ENCODE peak calls at places on chromosomes 5 and 9, in five cellular contexts. J, D, P, Q and H are unnamed samples.

GRCh38 chr5:150511641-150512367 is 3.9 kb downstream of the NDST1 start:
- DNase-seq in J (no peak), Q (peak), P (no peak), D (no peak), H (peak)

GRCh38 chr9:138037140-138037539 is 159.6 kb downstream of the CACNA1B start:
- DNase-seq in Q (no peak), D (no peak), P (no peak), J (peak), H (no peak)

GRCh38 chr9:131279196-131279926 is 3.1 kb upstream of the FAM78A start:
- DNase-seq in J (no peak), Q (no peak), P (no peak), D (no peak), H (no peak)

GRCh38 chr5:150434502-150434901 is 15.0 kb downstream of the RPS14 start:
- DNase-seq in J (no peak), P (no peak), D (no peak), Q (no peak), H (peak)

GRCh38 chr5:180201051-180201987 is 7.7 kb downstream of the RASGEF1C start:
- DNase-seq in P (peak), J (no peak), D (no peak), Q (peak), H (no peak)

GRCh38 chr5:121675932-121676331 is 175.8 kb upstream of the FTMT start:
- DNase-seq in Q (no peak), P (no peak), J (no peak), D (no peak), H (no peak)

GRCh38 chr9:17063535-17064135 is 71.2 kb upstream of the CNTLN start:
- DNase-seq in J (no peak), P (peak), Q (peak), D (peak), H (no peak)

GRCh38 chr9:38334234-38334633 is 58.3 kb upstream of the ALDH1B1 start:
- DNase-seq in D (no peak), Q (peak), P (no peak), J (no peak), H (no peak)

GRCh38 chr5:132622608-132623007 is 35.4 kb upstream of the IL13 start:
- DNase-seq in D (no peak), J (no peak), Q (no peak), P (no peak), H (no peak)

GRCh38 chr5:96324708-96325107 is 108.3 kb downstream of the PCSK1 start:
- DNase-seq in D (no peak), P (no peak), Q (peak), J (no peak), H (peak)

GRCh38 chr9:16809912-16810610 is 60.4 kb downstream of the BNC2 start:
- DNase-seq in P (no peak), D (no peak), Q (no peak), J (no peak), H (no peak)

GRCh38 chr5:150301170-150301505 is 1.6 kb downstream of the ARSI start:
- DNase-seq in P (no peak), Q (no peak), D (no peak), J (no peak), H (no peak)

GRCh38 chr5:99815-100214 is 7.8 kb downstream of the PLEKHG4B start:
- DNase-seq in J (no peak), P (no peak), D (no peak), Q (no peak), H (no peak)

GRCh38 chr9:74935008-74935407 is 17.7 kb downstream of the C9orf40 start:
- DNase-seq in P (no peak), J (no peak), Q (no peak), D (no peak), H (no peak)

GRCh38 chr5:28374492-28374934 is 1336.1 kb upstream of the CDH9 start:
- DNase-seq in D (no peak), Q (peak), P (no peak), J (no peak), H (peak)

GRCh38 chr9:136268318-136268717 is 22.7 kb upstream of the QSOX2 start:
- DNase-seq in Q (peak), J (no peak), P (peak), D (no peak), H (no peak)

DNA sequence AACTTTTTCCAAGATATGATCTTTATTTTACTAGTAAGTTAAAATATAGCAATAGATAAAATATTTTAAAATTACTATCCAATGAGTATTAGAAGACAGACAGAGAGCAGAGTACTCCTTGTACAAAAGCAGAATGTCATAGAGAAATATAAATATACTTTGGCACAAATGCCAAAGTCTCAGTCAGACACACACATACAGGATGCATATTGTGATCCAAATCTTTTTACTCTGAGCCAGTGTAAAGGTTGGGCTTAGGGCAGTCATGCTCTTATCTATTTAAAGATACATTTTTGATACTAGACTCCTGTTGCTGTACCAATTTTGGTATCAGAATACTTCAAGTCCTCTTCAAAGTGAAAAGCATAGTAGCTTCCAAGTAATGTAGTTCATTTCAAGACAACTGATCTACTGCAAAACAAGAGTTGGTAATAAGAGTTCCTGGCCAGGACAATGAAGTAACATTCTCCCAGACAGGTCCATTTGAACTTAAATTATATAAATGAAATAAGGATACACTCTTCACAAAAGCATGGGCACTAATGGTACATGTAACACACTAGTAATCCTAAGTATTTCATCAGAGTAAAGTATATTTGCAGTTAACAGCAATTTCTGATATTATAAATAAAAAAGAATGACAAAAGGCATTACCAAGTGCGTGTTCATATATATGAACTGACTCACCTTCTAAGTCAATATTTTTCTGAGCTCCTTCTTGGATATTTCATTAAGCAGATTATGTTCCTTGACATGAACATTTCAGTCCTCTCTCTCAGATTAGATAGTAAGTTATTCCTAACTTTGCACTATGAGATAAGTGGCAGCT is 10.5 kb downstream of the PFDN1 start:
- DNase-seq in D (no peak), J (no peak), P (no peak), Q (peak), H (no peak)
- H3K27ac ChIP-seq in D (no peak), J (peak), P (no peak), Q (peak), H (peak)

GRCh38 chr5:58459860-58460726 is at the start of gene PLK2:
- DNase-seq in P (peak), Q (peak), J (peak), D (peak), H (peak)

GRCh38 chr5:58458851-58459275 is 1.0 kb downstream of the PLK2 start:
- DNase-seq in P (no peak), J (no peak), D (no peak), Q (peak), H (no peak)

GRCh38 chr5:58460727-58461286 is 921 bp upstream of the PLK2 start:
- DNase-seq in D (peak), P (peak), Q (peak), J (peak), H (peak)

GRCh38 chr5:58457040-58457439 is 2.8 kb downstream of the PLK2 start:
- DNase-seq in J (no peak), P (no peak), Q (no peak), D (no peak), H (no peak)

DNA sequence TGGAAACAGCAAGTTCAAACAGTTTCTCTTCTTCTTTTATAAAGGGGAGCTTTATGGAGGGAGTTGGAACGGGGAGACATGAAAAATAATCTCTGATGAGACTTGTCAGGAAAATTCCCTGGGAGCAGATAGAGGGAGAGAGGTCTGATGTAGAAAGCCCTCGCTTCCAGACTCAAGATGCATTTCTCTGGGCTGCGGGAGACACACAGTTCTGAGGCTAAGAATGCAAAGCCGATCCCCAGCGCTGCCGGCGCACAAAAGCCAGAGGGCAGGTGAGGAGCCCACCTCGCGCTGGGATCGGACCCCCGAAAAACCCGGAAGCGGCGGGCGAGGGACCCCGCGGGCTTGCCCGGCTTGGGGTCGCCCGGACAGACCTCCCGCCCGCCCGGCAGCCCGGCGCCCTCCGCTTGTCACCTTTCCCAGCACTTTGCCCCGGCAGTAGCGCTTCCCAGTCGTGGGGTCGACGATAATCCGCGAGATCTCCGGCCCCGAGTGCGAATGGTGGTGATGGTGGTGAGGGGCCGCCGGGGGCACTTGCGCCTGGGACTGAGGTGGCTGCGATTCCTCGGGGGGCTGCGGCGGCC is 518 bp downstream of the PLK2 start:
- DNase-seq in Q (peak), P (no peak), D (no peak), J (no peak), H (peak)
- H3K27ac ChIP-seq in Q (peak), P (no peak), D (no peak), J (peak), H (peak)

DNA sequence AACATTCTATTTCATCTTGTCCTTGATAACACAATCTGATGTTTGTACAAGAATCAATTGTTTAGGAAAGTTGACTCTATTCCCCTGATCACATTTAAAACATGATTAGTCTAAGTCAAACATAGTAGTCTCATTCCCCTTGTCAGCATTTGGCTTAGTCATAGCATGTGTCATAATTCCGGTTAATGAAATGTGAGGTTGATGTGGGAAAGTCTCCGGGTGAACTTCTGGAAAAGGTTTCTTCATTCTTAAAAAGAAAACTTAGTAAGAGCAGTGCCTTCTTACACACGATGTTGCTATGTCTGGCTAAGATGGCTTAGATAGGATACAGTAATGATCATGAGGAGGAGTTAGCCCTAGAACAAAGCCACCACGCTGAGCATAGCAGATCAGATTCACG is 462.5 kb upstream of the PAPPA start:
- DNase-seq in Q (peak), P (no peak), J (no peak), D (no peak), H (no peak)
- H3K27ac ChIP-seq in Q (peak), P (no peak), J (peak), D (no peak), H (peak)

GRCh38 chr9:117644607-117645244 is 59.5 kb upstream of the TLR4 start:
- DNase-seq in J (peak), P (peak), D (peak), Q (peak), H (no peak)

GRCh38 chr9:117643288-117643654 is 60.9 kb upstream of the TLR4 start:
- DNase-seq in Q (no peak), J (no peak), D (peak), P (no peak), H (no peak)

GRCh38 chr9:117644133-117644532 is 60.1 kb upstream of the TLR4 start:
- DNase-seq in J (no peak), Q (no peak), D (peak), P (no peak), H (no peak)

GRCh38 chr9:117645245-117645636 is 59.0 kb upstream of the TLR4 start:
- DNase-seq in D (peak), J (no peak), Q (no peak), P (no peak), H (no peak)

GRCh38 chr9:117649126-117649525 is 55.1 kb upstream of the TLR4 start:
- DNase-seq in D (no peak), Q (no peak), P (no peak), J (no peak), H (no peak)
- H3K27ac ChIP-seq in D (no peak), Q (no peak), P (no peak), J (no peak), H (no peak)

GRCh38 chr9:72984990-72985389 is 32.1 kb upstream of the ALDH1A1 start:
- DNase-seq in J (no peak), P (no peak), Q (no peak), D (no peak), H (no peak)

GRCh38 chr9:72983056-72983455 is 30.2 kb upstream of the ALDH1A1 start:
- DNase-seq in J (no peak), D (no peak), Q (peak), P (no peak), H (no peak)

GRCh38 chr9:72985746-72986145 is 32.9 kb upstream of the ALDH1A1 start:
- DNase-seq in Q (no peak), D (no peak), P (no peak), J (no peak), H (no peak)

GRCh38 chr9:72983512-72984021 is 30.7 kb upstream of the ALDH1A1 start:
- DNase-seq in P (no peak), Q (peak), J (no peak), D (no peak), H (no peak)

DNA sequence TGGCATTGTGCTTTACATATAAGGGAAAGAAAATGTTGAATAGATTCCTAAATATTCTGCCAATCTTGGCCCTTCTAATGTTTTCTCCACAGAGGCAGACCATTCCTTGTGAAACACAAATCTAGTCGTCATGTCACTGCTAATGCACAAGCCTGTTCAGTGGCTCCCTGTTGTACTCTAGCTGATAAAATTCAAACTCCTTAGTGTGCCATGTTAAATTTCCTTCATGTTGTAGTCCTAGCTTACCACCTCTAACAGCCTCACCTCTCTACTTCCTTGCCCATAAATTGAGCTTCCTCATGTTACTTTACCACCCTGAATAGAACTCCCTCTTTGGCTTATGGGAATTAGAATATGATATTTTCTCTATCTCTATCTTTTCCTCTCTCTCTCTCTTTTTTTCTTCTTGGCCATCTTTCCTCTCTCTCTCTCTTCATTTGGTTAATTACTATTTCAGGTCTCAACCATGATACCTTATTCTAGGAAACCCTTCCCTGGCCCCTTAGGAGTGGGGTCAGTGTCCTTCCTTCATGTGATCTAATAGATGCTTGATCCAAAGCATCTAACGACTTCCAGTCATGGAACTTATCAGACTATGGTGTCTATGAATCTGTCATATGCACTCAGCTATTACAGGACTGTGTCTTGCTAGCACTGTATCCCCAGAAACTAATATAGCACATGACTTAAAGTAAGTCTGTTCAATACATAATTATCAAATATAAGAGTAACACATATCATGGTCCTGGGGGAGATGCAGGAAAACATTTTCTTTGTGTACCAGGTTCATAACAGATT is 31.5 kb upstream of the ALDH1A1 start:
- DNase-seq in P (no peak), D (no peak), J (no peak), Q (no peak), H (no peak)
- H3K27ac ChIP-seq in P (no peak), D (no peak), J (no peak), Q (peak), H (no peak)

DNA sequence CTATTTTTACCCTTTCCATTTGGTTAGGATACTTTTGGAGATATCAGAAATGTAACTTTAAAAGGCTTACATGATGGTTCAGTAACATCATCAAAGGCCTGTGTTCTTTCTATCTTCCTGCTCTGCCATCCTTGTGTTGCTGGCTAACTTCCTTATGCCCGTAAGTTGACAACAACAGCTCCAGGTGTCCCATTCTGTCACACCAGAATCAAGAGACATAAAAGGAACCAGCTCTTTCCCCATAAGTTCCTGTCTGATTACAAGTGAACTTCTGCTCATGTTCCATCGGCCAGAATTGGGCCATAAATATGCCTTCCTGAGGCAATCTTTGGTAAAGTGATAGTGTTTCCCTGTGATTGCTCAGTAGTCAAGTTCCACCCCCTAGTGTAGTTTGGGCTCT is 92.4 kb downstream of the FAM170A start:
- DNase-seq in D (no peak), Q (no peak), J (no peak), P (no peak), H (no peak)
- H3K27ac ChIP-seq in D (no peak), Q (no peak), J (no peak), P (no peak), H (no peak)

DNA sequence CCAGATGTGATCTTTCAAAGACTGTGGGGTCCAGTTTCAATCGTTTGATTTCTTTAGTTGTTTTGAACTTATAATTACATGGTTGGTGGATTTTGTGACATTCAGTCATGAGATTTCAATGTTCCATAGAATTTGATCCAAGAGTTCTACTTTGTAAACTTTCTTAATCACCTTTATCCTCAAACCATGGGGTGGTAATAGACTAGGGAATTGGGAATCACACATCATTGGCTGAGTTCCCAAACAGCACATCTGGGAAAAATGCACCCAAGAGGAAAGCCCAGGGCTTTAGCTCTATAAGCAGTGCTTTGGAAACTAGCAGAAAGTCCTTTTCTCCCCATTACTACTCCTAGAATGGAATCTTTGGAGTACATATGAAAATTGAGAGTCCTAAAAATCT is 177.6 kb downstream of the NNT start:
- DNase-seq in P (no peak), D (no peak), J (no peak), Q (no peak), H (no peak)
- H3K27ac ChIP-seq in P (no peak), D (no peak), J (no peak), Q (no peak), H (no peak)

GRCh38 chr9:86734762-86735161 is 212.5 kb downstream of the GAS1 start:
- DNase-seq in J (no peak), P (no peak), Q (no peak), D (no peak), H (no peak)
- H3K27ac ChIP-seq in J (peak), P (no peak), Q (no peak), D (no peak), H (no peak)

DNA sequence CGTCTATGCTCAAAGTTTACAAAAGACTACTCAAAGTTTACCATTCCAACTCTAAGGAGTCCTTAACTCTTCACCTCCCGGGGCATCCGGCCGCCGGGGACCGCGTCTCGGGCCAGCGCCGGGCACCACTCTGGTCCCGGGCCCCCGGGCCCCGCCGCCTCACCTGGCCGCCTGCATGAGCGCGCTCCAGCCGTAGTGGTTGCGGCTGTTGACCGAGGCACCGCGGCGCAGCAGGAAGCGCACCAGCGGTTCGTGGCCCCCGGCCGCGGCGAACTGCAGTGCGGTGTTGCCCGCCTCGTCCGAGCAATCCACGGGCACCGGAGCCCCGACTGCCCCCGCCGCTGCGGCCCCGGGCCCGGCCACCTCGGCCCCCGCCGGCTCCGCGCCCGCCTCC is 388 bp downstream of the ANKS6 start:
- DNase-seq in D (no peak), P (no peak), J (peak), Q (no peak), H (no peak)
- H3K27ac ChIP-seq in D (no peak), P (no peak), J (peak), Q (peak), H (peak)

GRCh38 chr9:134735441-134736175 is 94.0 kb downstream of the COL5A1 start:
- DNase-seq in J (peak), P (no peak), Q (no peak), D (no peak), H (no peak)
- H3K27ac ChIP-seq in J (peak), P (no peak), Q (no peak), D (no peak), H (no peak)